ENCODE peak calls at places on chromosomes 12 and 14, in four cellular contexts. T, S, N and K are unnamed samples.

GRCh38 chr12:55712700-55713415 is 3.0 kb upstream of the BLOC1S1 start:
- DNase-seq in N (no peak), S (no peak), T (no peak), K (peak; percentile 3)

GRCh38 chr14:73293782-73294781 is 56.8 kb downstream of the PAPLN start:
- DNase-seq in T (no peak), S (no peak), N (no peak), K (no peak)

GRCh38 chr12:105725054-105725453 is 394.6 kb downstream of the C12orf75 start:
- DNase-seq in S (no peak), N (no peak), T (no peak), K (no peak)

GRCh38 chr12:131795688-131796410 is 32.3 kb upstream of the MMP17 start:
- DNase-seq in T (no peak), N (no peak), S (no peak), K (peak; percentile 58)

GRCh38 chr14:89956294-89957009 is 725 bp downstream of the TDP1 start:
- DNase-seq in N (peak; percentile 88), T (peak; percentile 8), S (peak; percentile 83), K (no peak)

GRCh38 chr12:83664650-83665049 is 977.9 kb downstream of the TMTC2 start:
- DNase-seq in T (peak; percentile 44), N (no peak), S (no peak), K (no peak)

GRCh38 chr14:39266589-39266870 is 32.8 kb downstream of the MIA2 start:
- DNase-seq in S (peak; percentile 78), N (no peak), T (no peak), K (no peak)

GRCh38 chr12:53217049-53217929 is 10.2 kb upstream of the ITGB7 start:
- DNase-seq in T (no peak), N (peak; percentile 27), S (no peak), K (no peak)

GRCh38 chr14:77238356-77238755 is 32.6 kb downstream of the NGB start:
- DNase-seq in T (no peak), N (no peak), S (no peak), K (no peak)

GRCh38 chr12:123954647-123955350 is 17.8 kb downstream of the CCDC92 start:
- DNase-seq in T (no peak), N (no peak), S (no peak), K (no peak)

GRCh38 chr14:96827310-96827709 is 30.1 kb downstream of the VRK1 start:
- DNase-seq in S (no peak), T (no peak), N (no peak), K (no peak)

GRCh38 chr14:31230559-31230958 is 23.0 kb upstream of the HECTD1 start:
- DNase-seq in S (no peak), T (no peak), N (no peak), K (no peak)

GRCh38 chr12:49037111-49037946 is 18.8 kb upstream of the PRKAG1 start:
- DNase-seq in S (no peak), N (no peak), T (no peak), K (peak; percentile 86)

GRCh38 chr14:21185506-21185905 is 29.6 kb upstream of the OR5AU1 start:
- DNase-seq in S (no peak), T (no peak), N (peak; percentile 90), K (no peak)

DNA sequence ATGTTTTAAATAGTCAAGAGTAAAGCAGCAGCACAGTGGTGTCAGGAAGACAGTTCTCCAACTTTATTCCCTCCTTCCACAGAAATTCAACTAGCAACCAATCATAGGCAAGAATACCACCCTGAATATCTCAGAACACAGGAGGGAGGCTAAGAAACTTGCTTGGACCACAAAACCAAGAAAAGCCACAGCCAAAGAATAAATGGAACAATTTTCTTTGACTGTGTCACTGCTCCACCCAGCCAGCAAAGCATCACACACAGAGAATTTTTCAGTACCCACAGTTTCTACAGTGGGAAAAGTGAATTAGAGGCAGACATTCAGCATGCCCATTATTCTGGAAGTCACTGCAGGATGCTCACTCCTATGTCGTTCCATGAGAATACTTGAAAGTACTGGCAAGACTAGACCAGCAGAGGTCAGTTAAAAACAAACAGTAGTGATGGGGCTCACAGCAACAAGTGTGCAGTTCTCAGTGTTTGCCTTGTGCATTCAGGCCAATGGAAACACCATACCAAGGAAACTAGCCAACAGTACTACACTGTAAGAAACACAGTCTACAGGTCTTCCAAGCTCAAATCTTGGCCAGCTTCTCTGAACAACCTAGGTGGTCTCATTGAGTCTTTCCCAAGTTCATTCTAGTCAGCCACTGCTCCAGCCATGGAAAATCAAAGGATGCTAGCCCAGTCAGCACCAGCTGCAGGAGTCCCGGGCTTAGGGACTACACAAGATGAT is 56.8 kb upstream of the FOXG1 start:
- DNase-seq in N (no peak), S (no peak), T (no peak), K (no peak)
- TF ChIP-seq CTCF in N (no peak), S (no peak), T (no peak), K (no peak)

GRCh38 chr12:117967512-117967911 is 1.3 kb downstream of the KSR2 start:
- DNase-seq in S (no peak), T (no peak), N (no peak), K (no peak)
- TF ChIP-seq CTCF in S (no peak), T (no peak), N (no peak), K (no peak)

GRCh38 chr14:92603309-92604257 is 90.0 kb downstream of the RIN3 start:
- DNase-seq in T (peak; percentile 46), N (peak; percentile 92), S (no peak), K (no peak)
- TF ChIP-seq CTCF in T (peak; percentile 25), N (peak; percentile 37), S (no peak), K (peak; percentile 68)

GRCh38 chr14:71705460-71705859 is 226.8 kb upstream of the RGS6 start:
- DNase-seq in S (no peak), T (no peak), N (peak; percentile 37), K (no peak)
- TF ChIP-seq CTCF in S (no peak), T (no peak), N (no peak), K (no peak)

GRCh38 chr14:75978249-75978731 is 3.5 kb downstream of the TGFB3 start:
- DNase-seq in T (no peak), N (no peak), S (no peak), K (no peak)

GRCh38 chr14:75979641-75980422 is 2.0 kb downstream of the TGFB3 start:
- DNase-seq in T (no peak), S (no peak), N (no peak), K (no peak)

GRCh38 chr14:75980856-75981255 is 939 bp downstream of the TGFB3 start:
- DNase-seq in T (no peak), S (no peak), N (no peak), K (no peak)

GRCh38 chr14:75977544-75977943 is 4.3 kb downstream of the TGFB3 start:
- DNase-seq in T (no peak), N (no peak), S (no peak), K (no peak)

DNA sequence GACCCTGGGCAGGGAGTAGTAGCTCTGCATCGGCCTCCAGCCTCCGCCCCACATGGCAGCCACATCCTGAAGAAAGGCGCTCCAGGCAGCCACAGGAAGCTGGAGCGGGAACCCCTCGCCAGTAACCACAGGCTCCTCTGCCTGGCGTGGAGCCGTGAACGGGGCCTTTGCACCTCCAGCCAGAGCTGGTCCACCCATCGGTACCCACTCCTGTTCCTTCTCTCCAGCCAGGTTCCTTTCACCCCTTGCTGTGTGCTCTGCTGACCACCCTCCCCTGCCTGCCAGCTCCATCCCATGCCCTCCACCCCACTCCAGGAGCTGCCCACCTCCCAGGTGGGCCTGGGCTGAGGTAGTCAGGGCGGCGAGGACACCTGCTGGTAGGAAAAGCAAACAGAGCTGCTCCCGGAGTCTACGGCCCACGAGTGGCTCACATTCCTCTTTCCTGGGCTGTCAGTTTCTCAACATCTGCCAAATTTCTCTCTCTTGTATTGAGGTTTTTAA is 2.7 kb downstream of the TGFB3 start:
- DNase-seq in N (peak; percentile 73), S (no peak), T (peak; percentile 63), K (no peak)
- TF ChIP-seq CTCF in N (peak; percentile 88), S (no peak), T (peak; percentile 76), K (peak; percentile 89)

DNA sequence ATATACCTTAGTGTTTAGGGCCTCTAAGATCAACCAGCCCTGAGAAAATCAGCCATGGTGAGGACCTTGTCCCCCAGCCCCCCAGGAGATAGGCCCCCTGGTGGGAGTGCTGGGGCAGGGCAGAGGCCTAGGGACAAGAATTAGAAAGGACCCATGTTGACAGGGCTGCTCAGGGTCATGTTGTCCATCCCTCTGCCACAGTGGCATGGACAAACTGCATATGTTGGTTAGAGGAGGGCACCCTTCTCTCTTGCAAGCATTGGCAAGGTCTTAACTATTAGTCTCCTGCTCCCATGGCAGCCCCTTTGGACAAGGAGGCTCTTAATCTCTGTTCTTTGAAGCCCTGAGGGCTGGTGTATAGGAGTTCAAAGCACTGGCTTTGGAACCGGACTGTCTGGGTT is 755 bp upstream of the PTPN6 start:
- DNase-seq in S (no peak), T (no peak), N (no peak), K (peak; percentile 26)
- TF ChIP-seq CTCF in S (no peak), T (peak; percentile 23), N (peak; percentile 36), K (peak; percentile 33)

DNA sequence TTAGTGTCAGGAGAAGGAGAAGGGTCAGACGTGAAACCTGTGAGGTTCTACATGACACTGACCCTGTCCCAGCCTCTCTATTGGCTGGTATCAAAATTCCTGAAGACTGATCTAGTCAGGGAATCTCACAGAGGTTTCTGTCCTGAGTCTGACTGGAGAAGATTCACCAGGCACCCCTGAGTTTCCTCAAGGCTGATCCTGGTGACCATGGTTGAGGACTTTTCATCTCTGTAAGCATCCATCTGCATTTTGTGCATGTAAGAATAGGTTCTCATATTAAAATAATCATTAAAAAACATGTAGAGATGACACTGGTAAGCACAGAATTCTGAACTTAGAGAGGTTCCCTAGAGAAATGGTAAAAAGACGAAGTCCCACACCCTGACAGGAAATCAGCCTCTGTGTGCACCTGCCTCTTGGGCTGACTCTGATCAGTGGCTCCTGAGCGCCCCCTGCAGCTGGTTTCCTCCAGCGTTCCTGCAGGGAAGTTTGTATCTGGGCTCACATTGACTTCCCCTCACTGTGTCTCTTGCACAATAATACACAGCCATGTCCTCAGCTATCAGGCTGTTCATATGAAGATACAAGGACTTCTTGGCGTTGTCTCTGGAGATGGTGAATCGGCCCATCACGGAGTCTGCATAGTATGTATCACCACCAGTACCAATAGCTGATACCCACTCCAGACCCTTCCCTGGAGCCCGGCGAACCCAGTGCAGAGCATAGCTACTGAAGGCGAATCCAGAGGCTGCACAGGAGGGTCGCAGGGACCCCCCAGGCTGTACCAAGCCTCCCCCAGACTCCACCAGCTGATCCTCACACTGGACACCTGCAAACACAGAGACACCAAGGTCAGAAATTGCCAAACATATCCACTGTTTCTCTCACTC is 991.9 kb downstream of the TMEM121 start:
- DNase-seq in T (no peak), N (no peak), S (no peak), K (no peak)
- TF ChIP-seq CTCF in T (no peak), N (no peak), S (no peak), K (no peak)

GRCh38 chr12:104057771-104058197 is 6.5 kb upstream of the HCFC2 start:
- DNase-seq in S (no peak), T (peak; percentile 22), N (peak; percentile 54), K (no peak)
- TF ChIP-seq CTCF in S (peak; percentile 29), T (peak; percentile 69), N (peak; percentile 83), K (peak; percentile 86)